ENCODE peak calls at places on chromosomes 1 and 21, in nine cellular contexts. One of them, this sample, is unnamed.

GRCh38 chr1:181101581-181102226 is 13.2 kb downstream of the IER5 start:
- DNase-seq in RWPE2: no peak
- DNase-seq in A549: no peak
- DNase-seq in AG09319: no peak
- DNase-seq in HFFc6: no peak
- DNase-seq in mesothelial cell of epicardium: no peak
- DNase-seq in coronary artery: no peak
- DNase-seq in prostate gland: no peak
- DNase-seq in GM12864: no peak
- DNase-seq in this sample: no peak

GRCh38 chr1:200921571-200922110 is 26.9 kb downstream of the INAVA start:
- DNase-seq in prostate gland: no peak
- DNase-seq in A549: no peak
- DNase-seq in GM12864: no peak
- DNase-seq in coronary artery: no peak
- DNase-seq in RWPE2: no peak
- DNase-seq in HFFc6: no peak
- DNase-seq in AG09319: no peak
- DNase-seq in mesothelial cell of epicardium: no peak
- DNase-seq in this sample: no peak

GRCh38 chr1:46516551-46516950 is 26.9 kb downstream of the DMBX1 start:
- DNase-seq in A549: no peak
- DNase-seq in HFFc6: no peak
- DNase-seq in RWPE2: no peak
- DNase-seq in coronary artery: no peak
- DNase-seq in mesothelial cell of epicardium: no peak
- DNase-seq in AG09319: no peak
- DNase-seq in GM12864: no peak
- DNase-seq in prostate gland: no peak
- DNase-seq in this sample: no peak

GRCh38 chr1:23810818-23811420 is 10.4 kb upstream of the GALE start:
- DNase-seq in HFFc6: no peak
- DNase-seq in AG09319: no peak
- DNase-seq in RWPE2: no peak
- DNase-seq in prostate gland: no peak
- DNase-seq in coronary artery: no peak
- DNase-seq in mesothelial cell of epicardium: no peak
- DNase-seq in A549: peak; percentile 41
- DNase-seq in GM12864: peak; percentile 62
- DNase-seq in this sample: no peak

GRCh38 chr1:164928223-164928814 is 369.3 kb downstream of the PBX1 start:
- DNase-seq in GM12864: no peak
- DNase-seq in A549: no peak
- DNase-seq in AG09319: no peak
- DNase-seq in HFFc6: no peak
- DNase-seq in prostate gland: no peak
- DNase-seq in mesothelial cell of epicardium: no peak
- DNase-seq in RWPE2: no peak
- DNase-seq in coronary artery: no peak
- DNase-seq in this sample: no peak

GRCh38 chr1:151728151-151728711 is 6.9 kb downstream of the RIIAD1 start:
- DNase-seq in coronary artery: no peak
- DNase-seq in A549: no peak
- DNase-seq in prostate gland: no peak
- DNase-seq in HFFc6: peak; percentile 52
- DNase-seq in GM12864: no peak
- DNase-seq in RWPE2: no peak
- DNase-seq in AG09319: no peak
- DNase-seq in mesothelial cell of epicardium: no peak
- DNase-seq in this sample: no peak

GRCh38 chr21:38950388-38951094 is 144.8 kb downstream of the ETS2 start:
- DNase-seq in GM12864: no peak
- DNase-seq in AG09319: no peak
- DNase-seq in prostate gland: peak; percentile 91
- DNase-seq in mesothelial cell of epicardium: no peak
- DNase-seq in A549: peak; percentile 33
- DNase-seq in coronary artery: no peak
- DNase-seq in RWPE2: no peak
- DNase-seq in HFFc6: peak; percentile 68
- DNase-seq in this sample: no peak

GRCh38 chr1:109589679-109590078 is 29.7 kb downstream of the GNAT2 start:
- DNase-seq in prostate gland: no peak
- DNase-seq in AG09319: no peak
- DNase-seq in A549: no peak
- DNase-seq in mesothelial cell of epicardium: no peak
- DNase-seq in RWPE2: no peak
- DNase-seq in HFFc6: no peak
- DNase-seq in coronary artery: no peak
- DNase-seq in GM12864: no peak
- DNase-seq in this sample: no peak

GRCh38 chr1:173914366-173914871 is 2.7 kb downstream of the SERPINC1 start:
- DNase-seq in mesothelial cell of epicardium: no peak
- DNase-seq in A549: peak; percentile 69
- DNase-seq in coronary artery: no peak
- DNase-seq in RWPE2: no peak
- DNase-seq in AG09319: no peak
- DNase-seq in HFFc6: peak; percentile 9
- DNase-seq in prostate gland: no peak
- DNase-seq in GM12864: no peak
- DNase-seq in this sample: no peak

GRCh38 chr1:112146201-112146715 is 156.8 kb upstream of the KCND3 start:
- DNase-seq in coronary artery: no peak
- DNase-seq in prostate gland: no peak
- DNase-seq in AG09319: no peak
- DNase-seq in mesothelial cell of epicardium: no peak
- DNase-seq in A549: no peak
- DNase-seq in HFFc6: no peak
- DNase-seq in GM12864: no peak
- DNase-seq in RWPE2: no peak
- DNase-seq in this sample: no peak

GRCh38 chr1:242770366-242770765 is 245.9 kb upstream of the PLD5 start:
- DNase-seq in RWPE2: no peak
- DNase-seq in mesothelial cell of epicardium: no peak
- DNase-seq in GM12864: no peak
- DNase-seq in HFFc6: no peak
- DNase-seq in A549: peak; percentile 38
- DNase-seq in AG09319: no peak
- DNase-seq in prostate gland: no peak
- DNase-seq in coronary artery: no peak
- DNase-seq in this sample: no peak

GRCh38 chr1:16625497-16626408 is 12.4 kb upstream of the NBPF1 start:
- DNase-seq in mesothelial cell of epicardium: peak; percentile 57
- DNase-seq in AG09319: no peak
- DNase-seq in A549: no peak
- DNase-seq in RWPE2: peak; percentile 78
- DNase-seq in HFFc6: no peak
- DNase-seq in GM12864: no peak
- DNase-seq in prostate gland: no peak
- DNase-seq in coronary artery: peak; percentile 89
- DNase-seq in this sample: peak; percentile 85

GRCh38 chr1:160653620-160654016 is 6.8 kb upstream of the SLAMF1 start:
- DNase-seq in HFFc6: no peak
- DNase-seq in AG09319: no peak
- DNase-seq in GM12864: no peak
- DNase-seq in A549: no peak
- DNase-seq in RWPE2: no peak
- DNase-seq in mesothelial cell of epicardium: no peak
- DNase-seq in prostate gland: no peak
- DNase-seq in coronary artery: no peak
- DNase-seq in this sample: no peak

GRCh38 chr1:100626397-100626796 is 88.5 kb downstream of the GPR88 start:
- DNase-seq in coronary artery: no peak
- DNase-seq in GM12864: no peak
- DNase-seq in HFFc6: no peak
- DNase-seq in prostate gland: no peak
- DNase-seq in AG09319: no peak
- DNase-seq in A549: no peak
- DNase-seq in mesothelial cell of epicardium: no peak
- DNase-seq in RWPE2: no peak
- DNase-seq in this sample: no peak

GRCh38 chr21:41847066-41847804 is 31.9 kb downstream of the PRDM15 start:
- DNase-seq in GM12864: no peak
- DNase-seq in RWPE2: peak; percentile 53
- DNase-seq in mesothelial cell of epicardium: no peak
- DNase-seq in HFFc6: no peak
- DNase-seq in prostate gland: no peak
- DNase-seq in coronary artery: no peak
- DNase-seq in AG09319: no peak
- DNase-seq in A549: no peak
- DNase-seq in this sample: no peak
- TF ChIP-seq CTCF in GM12864: no peak
- TF ChIP-seq CTCF in RWPE2: no peak
- TF ChIP-seq CTCF in mesothelial cell of epicardium: no peak
- TF ChIP-seq CTCF in HFFc6: peak; percentile 11
- TF ChIP-seq CTCF in prostate gland: no peak
- TF ChIP-seq CTCF in coronary artery: no peak
- TF ChIP-seq CTCF in AG09319: peak; percentile 8
- TF ChIP-seq CTCF in A549: no peak
- TF ChIP-seq CTCF in this sample: peak; percentile 34

DNA sequence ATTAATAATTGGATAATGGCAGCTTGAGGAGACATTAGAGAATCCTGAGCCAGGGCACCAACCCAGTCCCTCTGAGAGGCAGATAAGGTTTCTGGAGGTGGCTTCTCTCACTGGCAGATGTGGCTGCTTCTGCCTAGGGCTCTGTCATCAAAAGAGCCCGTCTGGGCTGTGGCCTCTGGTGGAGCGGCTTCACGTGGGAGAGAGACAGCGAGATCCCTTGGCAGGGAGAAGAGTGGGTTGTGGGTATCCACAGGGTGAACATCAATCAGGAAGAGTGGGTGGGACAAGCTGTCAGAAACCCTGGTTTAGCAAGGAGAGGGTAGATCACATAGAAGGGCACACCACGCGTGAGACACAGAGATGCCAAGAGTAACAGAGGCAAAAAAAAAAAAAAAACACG is 30.1 kb downstream of the VWA5B1 start:
- DNase-seq in GM12864: no peak
- DNase-seq in coronary artery: no peak
- DNase-seq in mesothelial cell of epicardium: no peak
- DNase-seq in prostate gland: no peak
- DNase-seq in A549: no peak
- DNase-seq in AG09319: no peak
- DNase-seq in RWPE2: no peak
- DNase-seq in HFFc6: no peak
- DNase-seq in this sample: no peak
- TF ChIP-seq CTCF in GM12864: no peak
- TF ChIP-seq CTCF in coronary artery: no peak
- TF ChIP-seq CTCF in mesothelial cell of epicardium: no peak
- TF ChIP-seq CTCF in prostate gland: no peak
- TF ChIP-seq CTCF in A549: no peak
- TF ChIP-seq CTCF in AG09319: no peak
- TF ChIP-seq CTCF in RWPE2: no peak
- TF ChIP-seq CTCF in HFFc6: no peak
- TF ChIP-seq CTCF in this sample: no peak

GRCh38 chr21:42107177-42107880 is 36.2 kb downstream of the UMODL1 start:
- DNase-seq in GM12864: no peak
- DNase-seq in AG09319: no peak
- DNase-seq in RWPE2: no peak
- DNase-seq in A549: no peak
- DNase-seq in mesothelial cell of epicardium: no peak
- DNase-seq in coronary artery: no peak
- DNase-seq in HFFc6: no peak
- DNase-seq in prostate gland: no peak
- DNase-seq in this sample: no peak
- TF ChIP-seq CTCF in GM12864: no peak
- TF ChIP-seq CTCF in AG09319: no peak
- TF ChIP-seq CTCF in RWPE2: no peak
- TF ChIP-seq CTCF in A549: no peak
- TF ChIP-seq CTCF in mesothelial cell of epicardium: no peak
- TF ChIP-seq CTCF in coronary artery: no peak
- TF ChIP-seq CTCF in HFFc6: no peak
- TF ChIP-seq CTCF in prostate gland: no peak
- TF ChIP-seq CTCF in this sample: no peak

DNA sequence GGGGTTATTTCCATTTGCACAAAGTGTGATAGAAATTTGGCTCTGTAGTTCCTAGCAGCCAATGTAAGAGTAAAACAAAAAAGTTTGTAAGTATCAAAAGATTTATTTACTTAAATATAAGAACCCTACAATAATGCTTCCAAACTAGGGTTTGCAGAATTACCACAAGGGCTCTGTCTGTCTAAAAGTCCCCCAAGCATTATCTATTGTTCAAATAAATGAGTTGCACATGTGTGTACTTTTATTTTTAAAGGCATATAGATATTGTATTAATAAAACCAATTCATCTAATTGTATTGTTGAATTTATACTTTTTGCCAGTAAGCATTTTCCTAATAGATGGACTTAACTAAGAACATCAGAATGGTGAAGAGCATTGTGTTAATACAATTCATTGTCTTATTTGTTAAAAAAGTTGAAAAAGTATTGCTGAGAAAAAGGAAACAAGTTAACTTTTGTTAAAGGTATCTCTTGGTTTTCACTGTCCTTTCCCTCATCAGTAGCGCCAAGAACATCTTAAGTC is 864 bp upstream of the PTPRC start:
- DNase-seq in mesothelial cell of epicardium: no peak
- DNase-seq in HFFc6: no peak
- DNase-seq in A549: no peak
- DNase-seq in coronary artery: no peak
- DNase-seq in AG09319: no peak
- DNase-seq in GM12864: no peak
- DNase-seq in prostate gland: no peak
- DNase-seq in RWPE2: no peak
- DNase-seq in this sample: no peak
- TF ChIP-seq CTCF in mesothelial cell of epicardium: no peak
- TF ChIP-seq CTCF in HFFc6: no peak
- TF ChIP-seq CTCF in A549: no peak
- TF ChIP-seq CTCF in coronary artery: no peak
- TF ChIP-seq CTCF in AG09319: no peak
- TF ChIP-seq CTCF in GM12864: no peak
- TF ChIP-seq CTCF in prostate gland: no peak
- TF ChIP-seq CTCF in RWPE2: no peak
- TF ChIP-seq CTCF in this sample: no peak

GRCh38 chr1:85398391-85399064 is 66.4 kb downstream of the DDAH1 start:
- DNase-seq in A549: peak; percentile 36
- DNase-seq in coronary artery: no peak
- DNase-seq in AG09319: no peak
- DNase-seq in prostate gland: no peak
- DNase-seq in HFFc6: peak; percentile 51
- DNase-seq in GM12864: no peak
- DNase-seq in RWPE2: no peak
- DNase-seq in mesothelial cell of epicardium: no peak
- DNase-seq in this sample: no peak
- TF ChIP-seq CTCF in A549: peak; percentile 41
- TF ChIP-seq CTCF in coronary artery: no peak
- TF ChIP-seq CTCF in AG09319: peak; percentile 45
- TF ChIP-seq CTCF in prostate gland: no peak
- TF ChIP-seq CTCF in HFFc6: peak; percentile 74
- TF ChIP-seq CTCF in GM12864: no peak
- TF ChIP-seq CTCF in RWPE2: peak; percentile 68
- TF ChIP-seq CTCF in mesothelial cell of epicardium: no peak
- TF ChIP-seq CTCF in this sample: peak; percentile 41

GRCh38 chr1:33319186-33319948 is 1.5 kb downstream of the A3GALT2 start:
- DNase-seq in A549: no peak
- DNase-seq in RWPE2: no peak
- DNase-seq in GM12864: no peak
- DNase-seq in coronary artery: no peak
- DNase-seq in HFFc6: no peak
- DNase-seq in prostate gland: no peak
- DNase-seq in AG09319: no peak
- DNase-seq in mesothelial cell of epicardium: no peak
- DNase-seq in this sample: no peak
- TF ChIP-seq CTCF in A549: no peak
- TF ChIP-seq CTCF in RWPE2: no peak
- TF ChIP-seq CTCF in GM12864: no peak
- TF ChIP-seq CTCF in coronary artery: no peak
- TF ChIP-seq CTCF in HFFc6: no peak
- TF ChIP-seq CTCF in prostate gland: no peak
- TF ChIP-seq CTCF in AG09319: no peak
- TF ChIP-seq CTCF in mesothelial cell of epicardium: no peak
- TF ChIP-seq CTCF in this sample: no peak